ENCODE peak calls at places on chromosomes 3 and 15, in six cellular contexts. One of them, this sample, is unnamed.

GRCh38 chr3:171470714-171471227 is 10.6 kb upstream of the TNIK start:
- DNase-seq in IMR-90: no peak
- DNase-seq in A549: no peak
- DNase-seq in K562: peak
- DNase-seq in HepG2: no peak
- DNase-seq in GM12878: no peak
- DNase-seq in this sample: no peak

GRCh38 chr3:123084738-123085237 is 18.0 kb downstream of the PDIA5 start:
- DNase-seq in IMR-90: peak
- DNase-seq in A549: no peak
- DNase-seq in K562: no peak
- DNase-seq in HepG2: peak
- DNase-seq in GM12878: no peak
- DNase-seq in this sample: no peak

GRCh38 chr3:179622023-179622422 is 17.4 kb downstream of the NDUFB5 start:
- DNase-seq in IMR-90: no peak
- DNase-seq in A549: no peak
- DNase-seq in K562: no peak
- DNase-seq in HepG2: no peak
- DNase-seq in GM12878: no peak
- DNase-seq in this sample: no peak

GRCh38 chr15:34436956-34437442 is 609 bp downstream of the GOLGA8A start:
- DNase-seq in IMR-90: peak
- DNase-seq in A549: no peak
- DNase-seq in K562: peak
- DNase-seq in HepG2: peak
- DNase-seq in GM12878: no peak
- DNase-seq in this sample: peak

GRCh38 chr15:28106294-28107110 is 7.4 kb upstream of the OCA2 start:
- DNase-seq in IMR-90: no peak
- DNase-seq in A549: peak
- DNase-seq in K562: no peak
- DNase-seq in HepG2: no peak
- DNase-seq in GM12878: no peak
- DNase-seq in this sample: no peak

GRCh38 chr3:15272431-15273196 is 59.8 kb downstream of the SH3BP5 start:
- DNase-seq in IMR-90: no peak
- DNase-seq in A549: no peak
- DNase-seq in K562: no peak
- DNase-seq in HepG2: no peak
- DNase-seq in GM12878: no peak
- DNase-seq in this sample: no peak

GRCh38 chr3:58111513-58112184 is 99.1 kb downstream of the DNASE1L3 start:
- DNase-seq in IMR-90: no peak
- DNase-seq in A549: no peak
- DNase-seq in K562: no peak
- DNase-seq in HepG2: peak
- DNase-seq in GM12878: peak
- DNase-seq in this sample: no peak

GRCh38 chr3:130905551-130905950 is 11.7 kb downstream of the ATP2C1 start:
- DNase-seq in IMR-90: peak
- DNase-seq in A549: peak
- DNase-seq in K562: no peak
- DNase-seq in HepG2: no peak
- DNase-seq in GM12878: no peak
- DNase-seq in this sample: no peak

GRCh38 chr3:42700366-42701288 is 2.0 kb downstream of the HHATL start:
- DNase-seq in IMR-90: no peak
- DNase-seq in A549: no peak
- DNase-seq in K562: peak
- DNase-seq in HepG2: no peak
- DNase-seq in GM12878: no peak
- DNase-seq in this sample: no peak

GRCh38 chr3:179093807-179094206 is 22.2 kb upstream of the ZMAT3 start:
- DNase-seq in IMR-90: peak
- DNase-seq in A549: no peak
- DNase-seq in K562: no peak
- DNase-seq in HepG2: no peak
- DNase-seq in GM12878: no peak
- DNase-seq in this sample: no peak

GRCh38 chr3:149783576-149783975 is 8.8 kb downstream of the ANKUB1 start:
- DNase-seq in IMR-90: peak
- DNase-seq in A549: peak
- DNase-seq in K562: no peak
- DNase-seq in HepG2: peak
- DNase-seq in GM12878: no peak
- DNase-seq in this sample: no peak

GRCh38 chr15:89119489-89120478 is 31.5 kb downstream of the ABHD2 start:
- DNase-seq in IMR-90: peak
- DNase-seq in A549: peak
- DNase-seq in K562: no peak
- DNase-seq in HepG2: peak
- DNase-seq in GM12878: no peak
- DNase-seq in this sample: no peak

GRCh38 chr3:34015204-34016142 is 217.0 kb downstream of the PDCD6IP start:
- DNase-seq in IMR-90: peak
- DNase-seq in A549: peak
- DNase-seq in K562: peak
- DNase-seq in HepG2: peak
- DNase-seq in GM12878: no peak
- DNase-seq in this sample: peak

GRCh38 chr15:96270581-96271172 is 59.8 kb upstream of the NR2F2 start:
- DNase-seq in IMR-90: peak
- DNase-seq in A549: peak
- DNase-seq in K562: no peak
- DNase-seq in HepG2: peak
- DNase-seq in GM12878: no peak
- DNase-seq in this sample: no peak

GRCh38 chr3:178385280-178385952 is 150.8 kb upstream of the KCNMB2 start:
- DNase-seq in IMR-90: peak
- DNase-seq in A549: peak
- DNase-seq in K562: peak
- DNase-seq in HepG2: peak
- DNase-seq in GM12878: no peak
- DNase-seq in this sample: peak

GRCh38 chr15:37891754-37892368 is 42.6 kb upstream of the TMCO5A start:
- DNase-seq in IMR-90: peak
- DNase-seq in A549: peak
- DNase-seq in K562: peak
- DNase-seq in HepG2: peak
- DNase-seq in GM12878: no peak
- DNase-seq in this sample: peak

GRCh38 chr3:127822166-127822835 is at the start of gene MGLL:
- DNase-seq in IMR-90: peak
- DNase-seq in A549: peak
- DNase-seq in K562: no peak
- DNase-seq in HepG2: no peak
- DNase-seq in GM12878: no peak
- DNase-seq in this sample: peak

GRCh38 chr15:40282870-40283614 is at the start of gene ANKRD63:
- DNase-seq in IMR-90: no peak
- DNase-seq in A549: no peak
- DNase-seq in K562: peak
- DNase-seq in HepG2: no peak
- DNase-seq in GM12878: no peak
- DNase-seq in this sample: peak

DNA sequence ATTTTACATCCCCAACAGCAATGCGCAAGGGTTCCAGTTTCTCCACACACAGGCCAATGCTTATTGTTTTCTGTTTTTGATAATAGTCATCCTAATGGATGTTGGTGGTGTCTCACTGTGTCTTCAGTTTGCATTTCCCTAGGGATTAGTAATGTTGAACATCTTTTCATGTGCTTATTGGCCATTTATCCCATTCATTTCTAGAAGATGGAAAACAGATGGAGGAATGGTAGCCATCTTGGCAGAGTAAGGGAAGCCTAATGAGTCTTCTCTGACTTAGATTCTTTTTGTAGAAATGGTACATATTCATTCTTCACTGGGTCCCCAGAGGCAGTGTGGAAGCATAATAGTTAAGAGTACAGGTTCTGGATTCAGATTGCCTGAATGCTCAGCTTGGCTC is 46.8 kb upstream of the SRGAP3 start:
- DNase-seq in IMR-90: no peak
- DNase-seq in A549: no peak
- DNase-seq in K562: no peak
- DNase-seq in HepG2: no peak
- DNase-seq in GM12878: no peak
- DNase-seq in this sample: no peak
- TF ChIP-seq BHLHE40 in IMR-90: no peak
- TF ChIP-seq BHLHE40 in A549: no peak
- TF ChIP-seq BHLHE40 in K562: no peak
- TF ChIP-seq BHLHE40 in HepG2: no peak
- TF ChIP-seq BHLHE40 in GM12878: no peak
- TF ChIP-seq BHLHE40 in this sample: no peak

GRCh38 chr15:72604794-72605193 is 49.7 kb upstream of the GOLGA6B start:
- DNase-seq in IMR-90: no peak
- DNase-seq in A549: peak
- DNase-seq in K562: peak
- DNase-seq in HepG2: no peak
- DNase-seq in GM12878: no peak
- DNase-seq in this sample: peak

GRCh38 chr15:72599855-72600464 is 54.5 kb upstream of the GOLGA6B start:
- DNase-seq in IMR-90: peak
- DNase-seq in A549: peak
- DNase-seq in K562: peak
- DNase-seq in HepG2: peak
- DNase-seq in GM12878: no peak
- DNase-seq in this sample: peak
- TF ChIP-seq BHLHE40 in IMR-90: no peak
- TF ChIP-seq BHLHE40 in A549: no peak
- TF ChIP-seq BHLHE40 in K562: no peak
- TF ChIP-seq BHLHE40 in HepG2: no peak
- TF ChIP-seq BHLHE40 in GM12878: no peak
- TF ChIP-seq BHLHE40 in this sample: no peak

DNA sequence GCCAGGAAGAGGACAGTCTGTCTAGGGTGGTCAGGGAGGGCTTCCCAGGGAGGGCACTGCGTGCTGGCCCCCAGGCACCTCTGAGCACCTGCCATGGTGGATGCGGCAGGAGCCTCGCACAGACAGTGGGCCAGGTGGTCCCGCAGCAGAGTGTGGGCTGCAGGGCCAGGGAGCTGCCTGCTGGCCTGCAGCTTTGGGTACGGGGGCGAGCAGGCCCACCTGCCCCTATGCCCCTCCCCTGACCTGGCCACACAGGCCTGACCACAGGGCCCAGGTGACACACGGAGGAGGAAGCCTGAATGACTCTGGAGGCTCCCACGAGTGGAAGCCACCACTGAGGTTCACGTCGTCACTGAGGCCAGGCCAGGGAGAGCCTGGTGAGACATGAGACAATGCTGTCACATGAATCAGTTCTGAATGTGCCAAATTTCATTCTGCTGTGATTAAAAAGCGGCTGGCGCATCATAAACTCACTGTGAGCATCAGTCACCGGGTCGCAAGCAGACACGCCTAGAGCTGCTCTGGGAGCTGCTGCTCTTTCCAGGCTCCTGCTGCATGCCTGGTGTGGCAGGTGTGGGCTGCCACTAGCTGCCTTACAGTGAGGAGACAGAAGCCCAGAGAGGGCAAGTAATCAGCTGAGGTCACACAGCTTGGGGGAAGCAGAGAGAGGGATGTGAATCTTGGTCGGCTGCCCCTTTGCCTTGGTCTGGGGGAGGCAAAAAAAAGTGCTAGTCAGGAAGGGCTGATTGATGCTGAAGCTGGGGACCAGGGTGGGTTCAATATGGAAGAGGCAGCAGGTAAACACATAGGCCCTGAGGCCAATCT is 39.5 kb upstream of the IQSEC1 start:
- DNase-seq in IMR-90: no peak
- DNase-seq in A549: no peak
- DNase-seq in K562: no peak
- DNase-seq in HepG2: no peak
- DNase-seq in GM12878: no peak
- DNase-seq in this sample: no peak
- TF ChIP-seq BHLHE40 in IMR-90: no peak
- TF ChIP-seq BHLHE40 in A549: no peak
- TF ChIP-seq BHLHE40 in K562: no peak
- TF ChIP-seq BHLHE40 in HepG2: no peak
- TF ChIP-seq BHLHE40 in GM12878: no peak
- TF ChIP-seq BHLHE40 in this sample: no peak

GRCh38 chr3:141231101-141231922 is at the start of gene PXYLP1:
- DNase-seq in IMR-90: peak
- DNase-seq in A549: peak
- DNase-seq in K562: peak
- DNase-seq in HepG2: peak
- DNase-seq in GM12878: peak
- DNase-seq in this sample: peak
- TF ChIP-seq BHLHE40 in IMR-90: peak
- TF ChIP-seq BHLHE40 in A549: no peak
- TF ChIP-seq BHLHE40 in K562: no peak
- TF ChIP-seq BHLHE40 in HepG2: no peak
- TF ChIP-seq BHLHE40 in GM12878: peak
- TF ChIP-seq BHLHE40 in this sample: no peak

DNA sequence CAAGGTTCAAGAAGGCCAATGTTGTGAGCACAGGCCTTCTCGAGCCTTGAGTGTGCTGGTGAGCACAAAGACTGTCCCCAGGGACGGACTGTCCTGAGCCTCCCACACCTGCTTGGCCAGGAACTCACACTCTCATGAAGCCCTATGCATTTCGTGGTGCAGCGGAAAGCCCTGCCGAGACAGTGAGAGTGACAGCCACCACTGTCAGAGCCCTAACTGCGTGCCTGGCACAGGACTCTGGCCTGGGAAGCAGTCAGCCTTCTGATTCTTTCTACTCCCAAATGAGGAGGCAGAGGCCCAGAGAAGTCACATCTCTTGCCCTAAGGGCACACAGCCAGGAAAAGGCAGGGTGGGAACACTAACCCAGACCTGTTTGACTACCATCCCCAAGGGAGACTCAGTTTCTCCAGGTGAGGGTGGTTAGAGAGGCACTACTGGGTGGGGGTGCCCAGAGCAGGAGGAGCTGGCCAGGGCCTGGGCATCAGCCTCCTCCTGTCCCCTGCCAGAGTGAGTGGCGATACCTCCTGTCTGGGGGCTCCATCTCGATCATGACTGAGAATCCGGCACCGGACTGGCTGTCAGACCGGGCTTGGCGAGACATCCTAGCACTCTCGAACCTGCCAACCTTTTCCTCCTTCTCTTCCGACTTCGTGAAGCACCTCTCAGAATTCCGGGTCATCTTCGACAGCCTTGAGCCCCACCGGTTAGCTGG is 50.8 kb downstream of the SEMA3G start:
- DNase-seq in IMR-90: no peak
- DNase-seq in A549: no peak
- DNase-seq in K562: no peak
- DNase-seq in HepG2: no peak
- DNase-seq in GM12878: no peak
- DNase-seq in this sample: no peak
- TF ChIP-seq BHLHE40 in IMR-90: no peak
- TF ChIP-seq BHLHE40 in A549: no peak
- TF ChIP-seq BHLHE40 in K562: no peak
- TF ChIP-seq BHLHE40 in HepG2: no peak
- TF ChIP-seq BHLHE40 in GM12878: no peak
- TF ChIP-seq BHLHE40 in this sample: no peak

This sample was measured in HEK293T.